ENCODE peak calls at places on chromosomes 5 and 9, in five cellular contexts. U is T1000, W is mucosa of descending colon, N is tibial nerve, O is left ventricle myocardium superior. L is an unnamed sample.

GRCh38 chr5:107633171-107633901 is 37.4 kb downstream of the EFNA5 start:
- DNase-seq in U (no peak), W (no peak), N (no peak), O (no peak), L (no peak)

GRCh38 chr5:157561105-157561504 is 14.5 kb downstream of the ADAM19 start:
- DNase-seq in U (no peak), W (no peak), N (no peak), O (no peak), L (no peak)

GRCh38 chr5:88729476-88730182 is 153.4 kb downstream of the MEF2C start:
- DNase-seq in U (peak), W (peak), N (peak), O (no peak), L (peak)

GRCh38 chr9:121736964-121737462 is 85.6 kb downstream of the DAB2IP start:
- DNase-seq in U (no peak), W (peak), N (peak), O (peak), L (peak)

GRCh38 chr5:111183064-111183463 is 41.1 kb upstream of the CAMK4 start:
- DNase-seq in U (no peak), W (no peak), N (no peak), O (no peak), L (no peak)

GRCh38 chr9:70229026-70229425 is 29.8 kb upstream of the SMC5 start:
- DNase-seq in U (no peak), W (no peak), N (no peak), O (peak), L (peak)

GRCh38 chr5:12883395-12883794 is 979.1 kb upstream of the CTNND2 start:
- DNase-seq in U (no peak), W (no peak), N (no peak), O (no peak), L (no peak)

GRCh38 chr9:137478613-137479314 is 19.6 kb upstream of the NSMF start:
- DNase-seq in U (no peak), W (no peak), N (no peak), O (peak), L (no peak)

GRCh38 chr5:16690243-16690839 is 73.5 kb upstream of the RETREG1 start:
- DNase-seq in U (no peak), W (peak), N (no peak), O (no peak), L (no peak)

GRCh38 chr5:1883120-1883924 is 597 bp upstream of the IRX4 start:
- DNase-seq in U (no peak), W (no peak), N (no peak), O (peak), L (no peak)

GRCh38 chr9:133609311-133610098 is at the start of gene FAM163B:
- DNase-seq in U (no peak), W (peak), N (no peak), O (peak), L (peak)

GRCh38 chr9:5110867-5111681 is 74.4 kb downstream of the INSL6 start:
- DNase-seq in U (no peak), W (no peak), N (no peak), O (peak), L (no peak)

GRCh38 chr9:134490446-134490845 is 151.2 kb upstream of the COL5A1 start:
- DNase-seq in U (no peak), W (no peak), N (no peak), O (no peak), L (no peak)

GRCh38 chr9:89952401-89952800 is 347.6 kb downstream of the GADD45G start:
- DNase-seq in U (no peak), W (no peak), N (no peak), O (no peak), L (no peak)

GRCh38 chr5:135526924-135527323 is 8.8 kb downstream of the NEUROG1 start:
- DNase-seq in U (no peak), W (no peak), N (no peak), O (no peak), L (no peak)

GRCh38 chr5:1885476-1885755 is 2.7 kb upstream of the IRX4 start:
- DNase-seq in U (no peak), W (no peak), N (no peak), O (peak), L (no peak)

GRCh38 chr5:168721354-168721753 is 142.2 kb upstream of the PANK3 start:
- DNase-seq in U (no peak), W (no peak), N (no peak), O (no peak), L (no peak)

GRCh38 chr5:9707766-9708462 is 77.8 kb upstream of the TAS2R1 start:
- DNase-seq in U (no peak), W (no peak), N (no peak), O (no peak), L (no peak)

GRCh38 chr5:179162351-179163235 is 102.4 kb downstream of the ZNF354C start:
- DNase-seq in U (no peak), W (no peak), N (no peak), O (no peak), L (no peak)

GRCh38 chr9:36946653-36947052 is 87.4 kb downstream of the PAX5 start:
- DNase-seq in U (no peak), W (no peak), N (no peak), O (no peak), L (no peak)

L was measured in heart right ventricle.